ENCODE peak calls at places on chromosomes 1 and 21, in five cellular contexts. L, Y, Q, J and V are unnamed samples.

GRCh38 chr1:10718083-10718415 is 78.4 kb downstream of the CASZ1 start:
- DNase-seq in L (no peak), Y (no peak), Q (no peak), J (no peak), V (no peak)

GRCh38 chr1:181345146-181345545 is 138.2 kb upstream of the CACNA1E start:
- DNase-seq in L (no peak), Y (no peak), Q (no peak), J (no peak), V (no peak)

GRCh38 chr1:37476460-37477197 is 2.2 kb downstream of the ZC3H12A start:
- DNase-seq in L (no peak), Y (no peak), Q (peak), J (no peak), V (no peak)

GRCh38 chr1:225539575-225539974 is 111.7 kb upstream of the LBR start:
- DNase-seq in L (no peak), Y (no peak), Q (no peak), J (no peak), V (no peak)

GRCh38 chr1:229844675-229845074 is 218.6 kb downstream of the URB2 start:
- DNase-seq in L (no peak), Y (no peak), Q (no peak), J (no peak), V (no peak)

GRCh38 chr1:89894802-89895201 is 74.0 kb downstream of the LRRC8D start:
- DNase-seq in L (no peak), Y (no peak), Q (no peak), J (no peak), V (no peak)

GRCh38 chr1:115647919-115648597 is 6.3 kb downstream of the VANGL1 start:
- DNase-seq in L (no peak), Y (no peak), Q (no peak), J (no peak), V (no peak)

GRCh38 chr1:164716992-164717703 is 158.2 kb downstream of the PBX1 start:
- DNase-seq in L (no peak), Y (no peak), Q (no peak), J (peak), V (peak)

GRCh38 chr1:117067528-117068370 is 7.6 kb downstream of the TTF2 start:
- DNase-seq in L (no peak), Y (peak), Q (peak), J (peak), V (no peak)

GRCh38 chr21:45874716-45875415 is 106.7 kb upstream of the COL6A1 start:
- DNase-seq in L (peak), Y (no peak), Q (no peak), J (peak), V (peak)

GRCh38 chr1:57489342-57490036 is 65.6 kb upstream of the DAB1 start:
- DNase-seq in L (peak), Y (no peak), Q (no peak), J (no peak), V (peak)

GRCh38 chr21:46608672-46609111 is 3.8 kb upstream of the S100B start:
- DNase-seq in L (no peak), Y (no peak), Q (no peak), J (no peak), V (no peak)

GRCh38 chr1:104629589-104629988 is 879.9 kb downstream of the AMY1C start:
- DNase-seq in L (no peak), Y (no peak), Q (no peak), J (peak), V (no peak)

GRCh38 chr21:41680444-41681335 is 86.2 kb downstream of the RIPK4 start:
- DNase-seq in L (no peak), Y (no peak), Q (no peak), J (no peak), V (no peak)

GRCh38 chr1:21524686-21525339 is 15.6 kb downstream of the ALPL start:
- DNase-seq in L (no peak), Y (no peak), Q (no peak), J (no peak), V (no peak)

GRCh38 chr1:40182956-40183710 is 21.9 kb downstream of the RLF start:
- DNase-seq in L (no peak), Y (no peak), Q (no peak), J (peak), V (no peak)

GRCh38 chr1:94654031-94654430 is 112.5 kb upstream of the F3 start:
- DNase-seq in L (no peak), Y (no peak), Q (no peak), J (no peak), V (no peak)

GRCh38 chr1:53320646-53321045 is 7.2 kb downstream of the LRP8 start:
- DNase-seq in L (no peak), Y (no peak), Q (peak), J (no peak), V (no peak)